ENCODE peak calls at places on chromosomes 4 and X, in four cellular contexts. One of them, this sample, is unnamed.

GRCh38 chr4:148030486-148030885 is 298.6 kb downstream of the ARHGAP10 start:
- DNase-seq in DND-41: no peak
- DNase-seq in pancreas: no peak
- DNase-seq in brain microvascular endothelial cell: no peak
- DNase-seq in this sample: no peak

GRCh38 chrX:155857561-155857960 is 23.6 kb upstream of the VAMP7 start:
- DNase-seq in DND-41: no peak
- DNase-seq in pancreas: no peak
- DNase-seq in brain microvascular endothelial cell: no peak
- DNase-seq in this sample: no peak

GRCh38 chrX:15293471-15293870 is 22.0 kb downstream of the ASB11 start:
- DNase-seq in DND-41: no peak
- DNase-seq in pancreas: no peak
- DNase-seq in brain microvascular endothelial cell: no peak
- DNase-seq in this sample: no peak

GRCh38 chrX:40299028-40299479 is 201.3 kb upstream of the BCOR start:
- DNase-seq in DND-41: no peak
- DNase-seq in pancreas: no peak
- DNase-seq in brain microvascular endothelial cell: no peak
- DNase-seq in this sample: no peak

GRCh38 chr4:158796370-158797140 is 27.7 kb downstream of the FNIP2 start:
- DNase-seq in DND-41: no peak
- DNase-seq in pancreas: no peak
- DNase-seq in brain microvascular endothelial cell: peak
- DNase-seq in this sample: no peak

GRCh38 chr4:154376461-154376860 is 115.1 kb downstream of the DCHS2 start:
- DNase-seq in DND-41: no peak
- DNase-seq in pancreas: no peak
- DNase-seq in brain microvascular endothelial cell: no peak
- DNase-seq in this sample: no peak

GRCh38 chr4:8131826-8132225 is 26.8 kb downstream of the ABLIM2 start:
- DNase-seq in DND-41: no peak
- DNase-seq in pancreas: no peak
- DNase-seq in brain microvascular endothelial cell: no peak
- DNase-seq in this sample: no peak

GRCh38 chr4:162343967-162344366 is 180.2 kb upstream of the FSTL5 start:
- DNase-seq in DND-41: no peak
- DNase-seq in pancreas: no peak
- DNase-seq in brain microvascular endothelial cell: no peak
- DNase-seq in this sample: no peak

GRCh38 chr4:22003878-22004277 is 55.3 kb upstream of the KCNIP4 start:
- DNase-seq in DND-41: no peak
- DNase-seq in pancreas: no peak
- DNase-seq in brain microvascular endothelial cell: peak
- DNase-seq in this sample: no peak

GRCh38 chr4:112853662-112854256 is 195.7 kb upstream of the ANK2 start:
- DNase-seq in DND-41: no peak
- DNase-seq in pancreas: no peak
- DNase-seq in brain microvascular endothelial cell: no peak
- DNase-seq in this sample: no peak

GRCh38 chr4:41613782-41614181 is 75.8 kb downstream of the LIMCH1 start:
- DNase-seq in DND-41: no peak
- DNase-seq in pancreas: no peak
- DNase-seq in brain microvascular endothelial cell: no peak
- DNase-seq in this sample: no peak

GRCh38 chrX:153336988-153337387 is 3.0 kb downstream of the ZNF275 start:
- DNase-seq in DND-41: no peak
- DNase-seq in pancreas: no peak
- DNase-seq in brain microvascular endothelial cell: no peak
- DNase-seq in this sample: no peak

GRCh38 chr4:139214039-139214534 is 37.1 kb upstream of the ELF2 start:
- DNase-seq in DND-41: no peak
- DNase-seq in pancreas: no peak
- DNase-seq in brain microvascular endothelial cell: no peak
- DNase-seq in this sample: no peak

GRCh38 chr4:75950416-75950815 is 9.6 kb upstream of the NAAA start:
- DNase-seq in DND-41: no peak
- DNase-seq in pancreas: no peak
- DNase-seq in brain microvascular endothelial cell: no peak
- DNase-seq in this sample: no peak

GRCh38 chr4:75723117-75723801 is 1.1 kb upstream of the USO1 start:
- DNase-seq in DND-41: no peak
- DNase-seq in pancreas: no peak
- DNase-seq in brain microvascular endothelial cell: peak
- DNase-seq in this sample: no peak

GRCh38 chrX:56113785-56114436 is 118.2 kb upstream of the KLF8 start:
- DNase-seq in DND-41: no peak
- DNase-seq in pancreas: no peak
- DNase-seq in brain microvascular endothelial cell: no peak
- DNase-seq in this sample: no peak

GRCh38 chr4:138595731-138596465 is 353.7 kb upstream of the SLC7A11 start:
- DNase-seq in DND-41: no peak
- DNase-seq in pancreas: no peak
- DNase-seq in brain microvascular endothelial cell: no peak
- DNase-seq in this sample: no peak

GRCh38 chr4:113682730-113683129 is 78.8 kb downstream of the CAMK2D start:
- DNase-seq in DND-41: no peak
- DNase-seq in pancreas: no peak
- DNase-seq in brain microvascular endothelial cell: no peak
- DNase-seq in this sample: no peak

DNA sequence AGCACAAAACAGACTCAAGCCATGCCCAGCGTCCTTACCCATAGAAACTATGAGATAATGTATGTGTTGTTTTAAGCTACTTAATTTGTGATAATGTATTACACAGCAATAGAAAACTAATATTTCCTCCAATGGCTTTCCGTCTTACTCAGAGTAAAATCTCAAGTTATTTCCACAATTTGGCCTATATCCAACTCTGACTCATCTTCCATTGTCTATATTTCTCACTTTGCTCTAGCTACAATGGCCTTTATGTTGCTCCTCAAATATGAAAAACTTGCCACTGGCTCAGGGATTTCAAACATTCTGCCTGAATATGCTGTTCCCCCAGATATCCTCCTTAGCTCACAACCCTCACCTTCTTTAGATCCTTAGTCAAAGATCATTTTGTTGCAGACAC is 31.6 kb downstream of the IQCM start:
- DNase-seq in DND-41: no peak
- DNase-seq in pancreas: no peak
- DNase-seq in brain microvascular endothelial cell: peak
- DNase-seq in this sample: no peak
- H3K27ac ChIP-seq in DND-41: no peak
- H3K27ac ChIP-seq in pancreas: no peak
- H3K27ac ChIP-seq in brain microvascular endothelial cell: no peak
- H3K27ac ChIP-seq in this sample: no peak

DNA sequence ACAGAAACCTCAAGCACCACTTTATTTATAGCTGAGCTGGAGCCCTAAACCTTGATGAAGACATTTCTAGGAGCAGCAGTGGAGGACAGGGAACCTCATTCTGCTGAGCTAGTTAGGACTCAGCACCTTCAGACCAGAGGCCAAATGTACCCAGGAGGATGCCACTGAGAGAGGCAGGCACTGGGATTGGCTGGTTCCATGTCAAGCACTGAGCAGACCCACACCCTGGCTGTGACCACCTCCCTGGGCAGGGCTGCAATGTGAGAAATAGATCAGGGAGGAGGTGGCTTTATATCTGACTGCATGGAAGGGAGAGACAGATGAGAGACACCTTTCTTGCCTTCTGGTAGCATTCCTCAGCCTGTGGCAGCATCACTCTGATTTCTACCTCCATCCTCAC is 304.6 kb downstream of the STK32B start:
- DNase-seq in DND-41: no peak
- DNase-seq in pancreas: no peak
- DNase-seq in brain microvascular endothelial cell: no peak
- DNase-seq in this sample: no peak
- TF ChIP-seq CTCF in DND-41: no peak
- TF ChIP-seq CTCF in pancreas: no peak
- TF ChIP-seq CTCF in brain microvascular endothelial cell: no peak
- TF ChIP-seq CTCF in this sample: no peak

DNA sequence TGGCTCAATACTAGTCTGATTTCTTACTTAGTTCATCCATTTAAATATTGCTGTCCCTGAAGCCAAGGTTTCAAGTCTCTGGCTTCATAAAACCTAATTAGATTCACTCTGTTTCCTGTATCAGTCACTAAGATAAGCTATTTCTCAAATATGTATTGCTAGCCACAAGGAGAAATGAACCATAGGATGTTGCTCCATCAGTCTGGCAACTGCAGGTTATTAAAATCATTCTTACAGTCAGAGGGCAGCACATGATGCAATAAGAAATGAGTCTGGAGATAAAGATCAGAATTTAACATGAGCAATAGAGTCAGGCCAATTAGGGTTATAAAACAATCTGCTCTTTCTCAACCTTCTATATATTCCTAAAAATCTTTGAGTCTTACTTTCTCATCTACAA is 7.2 kb downstream of the PRKG2 start:
- DNase-seq in DND-41: no peak
- DNase-seq in pancreas: no peak
- DNase-seq in brain microvascular endothelial cell: peak
- DNase-seq in this sample: no peak
- H3K27ac ChIP-seq in DND-41: no peak
- H3K27ac ChIP-seq in pancreas: no peak
- H3K27ac ChIP-seq in brain microvascular endothelial cell: no peak
- H3K27ac ChIP-seq in this sample: no peak

GRCh38 chr4:108749119-108749518 is 13.7 kb downstream of the ETNPPL start:
- DNase-seq in DND-41: no peak
- DNase-seq in pancreas: no peak
- DNase-seq in brain microvascular endothelial cell: no peak
- DNase-seq in this sample: no peak
- TF ChIP-seq CTCF in DND-41: peak
- TF ChIP-seq CTCF in pancreas: no peak
- TF ChIP-seq CTCF in brain microvascular endothelial cell: peak
- TF ChIP-seq CTCF in this sample: no peak

GRCh38 chr4:74517996-74518395 is 73.1 kb downstream of the AREG start:
- DNase-seq in DND-41: no peak
- DNase-seq in pancreas: no peak
- DNase-seq in brain microvascular endothelial cell: no peak
- DNase-seq in this sample: no peak
- H3K27ac ChIP-seq in DND-41: no peak
- H3K27ac ChIP-seq in pancreas: no peak
- H3K27ac ChIP-seq in brain microvascular endothelial cell: no peak
- H3K27ac ChIP-seq in this sample: no peak

DNA sequence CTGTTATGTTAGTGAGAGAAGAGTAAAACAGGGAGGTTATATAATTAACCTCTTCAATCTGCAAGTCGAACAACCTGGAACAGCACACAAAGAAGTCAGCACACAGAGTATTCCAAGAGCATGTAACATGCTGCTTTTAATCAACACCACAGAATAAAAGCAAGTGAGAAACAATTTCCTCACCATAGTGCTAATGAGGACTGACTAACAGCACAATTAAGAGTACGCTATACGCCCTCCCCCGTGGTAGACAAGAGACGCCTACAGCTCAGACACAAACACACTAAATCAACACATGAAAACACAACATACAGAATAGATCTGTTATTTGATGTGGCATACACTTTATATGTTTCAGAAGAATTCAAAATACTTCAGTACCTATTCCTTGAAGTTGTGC is 103.0 kb downstream of the PPP3CA start:
- DNase-seq in DND-41: no peak
- DNase-seq in pancreas: no peak
- DNase-seq in brain microvascular endothelial cell: no peak
- DNase-seq in this sample: no peak
- TF ChIP-seq CTCF in DND-41: no peak
- TF ChIP-seq CTCF in pancreas: no peak
- TF ChIP-seq CTCF in brain microvascular endothelial cell: no peak
- TF ChIP-seq CTCF in this sample: no peak

GRCh38 chr4:101294591-101294990 is 52.7 kb downstream of the PPP3CA start:
- DNase-seq in DND-41: no peak
- DNase-seq in pancreas: no peak
- DNase-seq in brain microvascular endothelial cell: no peak
- DNase-seq in this sample: no peak
- H3K27ac ChIP-seq in DND-41: no peak
- H3K27ac ChIP-seq in pancreas: no peak
- H3K27ac ChIP-seq in brain microvascular endothelial cell: no peak
- H3K27ac ChIP-seq in this sample: no peak

GRCh38 chr4:85919488-85919887 is 440.4 kb downstream of the MAPK10 start:
- DNase-seq in DND-41: no peak
- DNase-seq in pancreas: no peak
- DNase-seq in brain microvascular endothelial cell: no peak
- DNase-seq in this sample: no peak
- TF ChIP-seq CTCF in DND-41: no peak
- TF ChIP-seq CTCF in pancreas: no peak
- TF ChIP-seq CTCF in brain microvascular endothelial cell: no peak
- TF ChIP-seq CTCF in this sample: no peak

GRCh38 chr4:78608684-78609083 is 57.1 kb downstream of the ANXA3 start:
- DNase-seq in DND-41: no peak
- DNase-seq in pancreas: no peak
- DNase-seq in brain microvascular endothelial cell: no peak
- DNase-seq in this sample: no peak

GRCh38 chr4:78611215-78611558 is 59.6 kb downstream of the ANXA3 start:
- DNase-seq in DND-41: no peak
- DNase-seq in pancreas: no peak
- DNase-seq in brain microvascular endothelial cell: no peak
- DNase-seq in this sample: no peak

GRCh38 chr4:78609580-78609979 is 58.0 kb downstream of the ANXA3 start:
- DNase-seq in DND-41: no peak
- DNase-seq in pancreas: no peak
- DNase-seq in brain microvascular endothelial cell: no peak
- DNase-seq in this sample: no peak

GRCh38 chr4:78612398-78613005 is 60.9 kb downstream of the ANXA3 start:
- DNase-seq in DND-41: peak
- DNase-seq in pancreas: no peak
- DNase-seq in brain microvascular endothelial cell: peak
- DNase-seq in this sample: no peak

GRCh38 chr4:78610546-78611214 is 59.1 kb downstream of the ANXA3 start:
- DNase-seq in DND-41: peak
- DNase-seq in pancreas: no peak
- DNase-seq in brain microvascular endothelial cell: no peak
- DNase-seq in this sample: no peak
- H3K27ac ChIP-seq in DND-41: peak
- H3K27ac ChIP-seq in pancreas: no peak
- H3K27ac ChIP-seq in brain microvascular endothelial cell: no peak
- H3K27ac ChIP-seq in this sample: no peak

This sample was measured in dorsolateral prefrontal cortex.